ENCODE peak calls at places on chromosomes 12 and 14, in seven cellular contexts. N is IMR-90; G is islet precursor cell; S is activated CD8-positive, alpha-beta memory T cell treated with anti-CD3 and anti-CD28 coated beads, Interleukin-2, amount 50 U/mL, for 4 hours; V is transverse colon; A is CD4-positive, alpha-beta memory T cell; B is EL. P is an unnamed sample.

GRCh38 chr12:71556881-71557280 is 106.8 kb downstream of the ZFC3H1 start:
- DNase-seq in S (no peak), N (peak; percentile 94), A (no peak), B (peak; percentile 96), G (peak; percentile 99), V (no peak), P (no peak)

GRCh38 chr12:67271976-67272375 is 2.8 kb downstream of the CAND1 start:
- DNase-seq in A (no peak), V (no peak), N (peak; percentile 51), B (peak; percentile 45), S (no peak), G (no peak), P (no peak)

GRCh38 chr14:72745546-72745945 is 148.4 kb downstream of the DPF3 start:
- DNase-seq in B (peak; percentile 95), S (no peak), V (no peak), N (peak; percentile 89), G (peak; percentile 37), A (no peak), P (no peak)

GRCh38 chr14:65223636-65224035 is 121.3 kb upstream of the MAX start:
- DNase-seq in V (no peak), N (no peak), S (no peak), A (no peak), G (no peak), B (no peak), P (no peak)

GRCh38 chr14:35578135-35578534 is 44.2 kb downstream of the INSM2 start:
- DNase-seq in G (no peak), V (no peak), S (no peak), B (no peak), A (no peak), N (no peak), P (no peak)

GRCh38 chr12:118821386-118821928 is 159.9 kb upstream of the SRRM4 start:
- DNase-seq in N (no peak), B (no peak), V (no peak), G (peak; percentile 84), S (no peak), A (no peak), P (no peak)

GRCh38 chr12:24615967-24616411 is 332.9 kb downstream of the BCAT1 start:
- DNase-seq in S (no peak), B (peak; percentile 65), A (no peak), N (peak; percentile 78), G (no peak), V (no peak), P (no peak)

GRCh38 chr14:36083317-36083716 is 93.2 kb downstream of the PTCSC3 start:
- DNase-seq in N (no peak), A (no peak), S (no peak), V (no peak), G (no peak), B (no peak), P (no peak)